ENCODE peak calls at places on chromosomes 16 and 17, in six cellular contexts. One of them, this sample, is unnamed.
A peak's percentile ranks its signal among the peaks of the same experiment; 100 is the strongest.

GRCh38 chr17:82970818-82971610 is 108.4 kb upstream of the METRNL start:
- DNase-seq in NB4: no peak
- DNase-seq in activated CD4-positive, alpha-beta memory T cell treated with anti-CD3 and anti-CD28 coated beads for 36 hours: no peak
- DNase-seq in CD4-positive, alpha-beta T cell: no peak
- DNase-seq in G401: no peak
- DNase-seq in HEK293T: no peak
- DNase-seq in this sample: no peak

GRCh38 chr17:4317648-4318047 is 48.8 kb downstream of the UBE2G1 start:
- DNase-seq in HEK293T: no peak
- DNase-seq in activated CD4-positive, alpha-beta memory T cell treated with anti-CD3 and anti-CD28 coated beads for 36 hours: no peak
- DNase-seq in NB4: no peak
- DNase-seq in CD4-positive, alpha-beta T cell: no peak
- DNase-seq in G401: no peak
- DNase-seq in this sample: no peak

GRCh38 chr16:80027007-80027965 is 426.7 kb upstream of the MAF start:
- DNase-seq in activated CD4-positive, alpha-beta memory T cell treated with anti-CD3 and anti-CD28 coated beads for 36 hours: peak; percentile 85
- DNase-seq in CD4-positive, alpha-beta T cell: peak; percentile 46
- DNase-seq in HEK293T: peak; percentile 40
- DNase-seq in NB4: peak; percentile 86
- DNase-seq in G401: no peak
- DNase-seq in this sample: peak; percentile 80

GRCh38 chr16:85928411-85928820 is 29.5 kb downstream of the IRF8 start:
- DNase-seq in G401: peak; percentile 41
- DNase-seq in activated CD4-positive, alpha-beta memory T cell treated with anti-CD3 and anti-CD28 coated beads for 36 hours: no peak
- DNase-seq in HEK293T: no peak
- DNase-seq in CD4-positive, alpha-beta T cell: no peak
- DNase-seq in NB4: peak; percentile 97
- DNase-seq in this sample: peak; percentile 99

GRCh38 chr17:8785547-8786412 is 13.4 kb downstream of the MFSD6L start:
- DNase-seq in G401: peak; percentile 49
- DNase-seq in HEK293T: peak; percentile 78
- DNase-seq in NB4: peak; percentile 46
- DNase-seq in activated CD4-positive, alpha-beta memory T cell treated with anti-CD3 and anti-CD28 coated beads for 36 hours: peak; percentile 77
- DNase-seq in CD4-positive, alpha-beta T cell: peak; percentile 58
- DNase-seq in this sample: peak; percentile 33

GRCh38 chr17:17708816-17709215 is 27.6 kb downstream of the RAI1 start:
- DNase-seq in G401: no peak
- DNase-seq in CD4-positive, alpha-beta T cell: no peak
- DNase-seq in HEK293T: no peak
- DNase-seq in activated CD4-positive, alpha-beta memory T cell treated with anti-CD3 and anti-CD28 coated beads for 36 hours: no peak
- DNase-seq in NB4: no peak
- DNase-seq in this sample: no peak

GRCh38 chr16:78142784-78143183 is 43.3 kb downstream of the WWOX start:
- DNase-seq in activated CD4-positive, alpha-beta memory T cell treated with anti-CD3 and anti-CD28 coated beads for 36 hours: no peak
- DNase-seq in CD4-positive, alpha-beta T cell: no peak
- DNase-seq in HEK293T: no peak
- DNase-seq in NB4: no peak
- DNase-seq in G401: no peak
- DNase-seq in this sample: no peak

GRCh38 chr16:976389-976931 is 5.1 kb upstream of the SOX8 start:
- DNase-seq in activated CD4-positive, alpha-beta memory T cell treated with anti-CD3 and anti-CD28 coated beads for 36 hours: peak; percentile 62
- DNase-seq in HEK293T: no peak
- DNase-seq in CD4-positive, alpha-beta T cell: peak; percentile 28
- DNase-seq in G401: no peak
- DNase-seq in NB4: no peak
- DNase-seq in this sample: no peak

GRCh38 chr16:13856398-13856797 is 63.6 kb upstream of the ERCC4 start:
- DNase-seq in CD4-positive, alpha-beta T cell: no peak
- DNase-seq in G401: no peak
- DNase-seq in activated CD4-positive, alpha-beta memory T cell treated with anti-CD3 and anti-CD28 coated beads for 36 hours: no peak
- DNase-seq in HEK293T: no peak
- DNase-seq in NB4: no peak
- DNase-seq in this sample: no peak

GRCh38 chr16:23280483-23280967 is 21.6 kb upstream of the SCNN1B start:
- DNase-seq in G401: no peak
- DNase-seq in NB4: no peak
- DNase-seq in activated CD4-positive, alpha-beta memory T cell treated with anti-CD3 and anti-CD28 coated beads for 36 hours: no peak
- DNase-seq in CD4-positive, alpha-beta T cell: no peak
- DNase-seq in HEK293T: no peak
- DNase-seq in this sample: peak; percentile 58

GRCh38 chr17:38879878-38880727 is 10.2 kb downstream of the LASP1 start:
- DNase-seq in CD4-positive, alpha-beta T cell: no peak
- DNase-seq in HEK293T: no peak
- DNase-seq in activated CD4-positive, alpha-beta memory T cell treated with anti-CD3 and anti-CD28 coated beads for 36 hours: no peak
- DNase-seq in NB4: peak; percentile 34
- DNase-seq in G401: peak; percentile 49
- DNase-seq in this sample: peak; percentile 26

GRCh38 chr17:20989991-20990855 is 52.6 kb downstream of the USP22 start:
- DNase-seq in CD4-positive, alpha-beta T cell: no peak
- DNase-seq in HEK293T: no peak
- DNase-seq in G401: no peak
- DNase-seq in activated CD4-positive, alpha-beta memory T cell treated with anti-CD3 and anti-CD28 coated beads for 36 hours: no peak
- DNase-seq in NB4: no peak
- DNase-seq in this sample: no peak

GRCh38 chr16:85528528-85529387 is 84.4 kb upstream of the GSE1 start:
- DNase-seq in NB4: peak; percentile 45
- DNase-seq in activated CD4-positive, alpha-beta memory T cell treated with anti-CD3 and anti-CD28 coated beads for 36 hours: peak; percentile 45
- DNase-seq in G401: no peak
- DNase-seq in HEK293T: peak; percentile 54
- DNase-seq in CD4-positive, alpha-beta T cell: peak; percentile 8
- DNase-seq in this sample: no peak

GRCh38 chr17:2192367-2193028 is 111.1 kb downstream of the SMG6 start:
- DNase-seq in activated CD4-positive, alpha-beta memory T cell treated with anti-CD3 and anti-CD28 coated beads for 36 hours: peak; percentile 79
- DNase-seq in CD4-positive, alpha-beta T cell: peak; percentile 42
- DNase-seq in HEK293T: no peak
- DNase-seq in NB4: peak; percentile 83
- DNase-seq in G401: no peak
- DNase-seq in this sample: peak; percentile 86

GRCh38 chr17:1008008-1008761 is 11.3 kb downstream of the TIMM22 start:
- DNase-seq in CD4-positive, alpha-beta T cell: no peak
- DNase-seq in NB4: no peak
- DNase-seq in G401: no peak
- DNase-seq in activated CD4-positive, alpha-beta memory T cell treated with anti-CD3 and anti-CD28 coated beads for 36 hours: no peak
- DNase-seq in HEK293T: no peak
- DNase-seq in this sample: no peak

GRCh38 chr16:79089735-79090284 is 510.7 kb downstream of the MAF start:
- DNase-seq in activated CD4-positive, alpha-beta memory T cell treated with anti-CD3 and anti-CD28 coated beads for 36 hours: peak; percentile 85
- DNase-seq in HEK293T: no peak
- DNase-seq in CD4-positive, alpha-beta T cell: no peak
- DNase-seq in G401: no peak
- DNase-seq in NB4: peak; percentile 96
- DNase-seq in this sample: peak; percentile 97

GRCh38 chr17:58918072-58918471 is 162.4 kb downstream of the PPM1E start:
- DNase-seq in activated CD4-positive, alpha-beta memory T cell treated with anti-CD3 and anti-CD28 coated beads for 36 hours: no peak
- DNase-seq in CD4-positive, alpha-beta T cell: no peak
- DNase-seq in G401: no peak
- DNase-seq in HEK293T: peak; percentile 32
- DNase-seq in NB4: no peak
- DNase-seq in this sample: no peak

GRCh38 chr16:2964416-2965223 is 545 bp downstream of the KREMEN2 start:
- DNase-seq in activated CD4-positive, alpha-beta memory T cell treated with anti-CD3 and anti-CD28 coated beads for 36 hours: peak; percentile 72
- DNase-seq in G401: peak; percentile 47
- DNase-seq in CD4-positive, alpha-beta T cell: peak; percentile 30
- DNase-seq in NB4: peak; percentile 87
- DNase-seq in HEK293T: peak; percentile 94
- DNase-seq in this sample: peak; percentile 34

GRCh38 chr17:43661699-43662431 is at the start of gene MEOX1:
- DNase-seq in NB4: no peak
- DNase-seq in HEK293T: peak; percentile 65
- DNase-seq in activated CD4-positive, alpha-beta memory T cell treated with anti-CD3 and anti-CD28 coated beads for 36 hours: peak; percentile 66
- DNase-seq in CD4-positive, alpha-beta T cell: no peak
- DNase-seq in G401: peak; percentile 61
- DNase-seq in this sample: no peak

GRCh38 chr17:14396542-14396941 is 95.7 kb downstream of the HS3ST3B1 start:
- DNase-seq in NB4: no peak
- DNase-seq in activated CD4-positive, alpha-beta memory T cell treated with anti-CD3 and anti-CD28 coated beads for 36 hours: no peak
- DNase-seq in CD4-positive, alpha-beta T cell: no peak
- DNase-seq in HEK293T: no peak
- DNase-seq in G401: no peak
- DNase-seq in this sample: no peak

GRCh38 chr16:74743045-74743667 is 31.5 kb downstream of the FA2H start:
- DNase-seq in CD4-positive, alpha-beta T cell: no peak
- DNase-seq in HEK293T: no peak
- DNase-seq in activated CD4-positive, alpha-beta memory T cell treated with anti-CD3 and anti-CD28 coated beads for 36 hours: no peak
- DNase-seq in G401: no peak
- DNase-seq in NB4: no peak
- DNase-seq in this sample: no peak

GRCh38 chr17:68248886-68249872 is 1.3 kb downstream of the AMZ2 start:
- DNase-seq in HEK293T: no peak
- DNase-seq in CD4-positive, alpha-beta T cell: no peak
- DNase-seq in G401: no peak
- DNase-seq in NB4: peak; percentile 65
- DNase-seq in activated CD4-positive, alpha-beta memory T cell treated with anti-CD3 and anti-CD28 coated beads for 36 hours: peak; percentile 43
- DNase-seq in this sample: peak; percentile 87

GRCh38 chr17:32926183-32926582 is 1.8 kb upstream of the TMEM98 start:
- DNase-seq in NB4: no peak
- DNase-seq in HEK293T: no peak
- DNase-seq in CD4-positive, alpha-beta T cell: no peak
- DNase-seq in activated CD4-positive, alpha-beta memory T cell treated with anti-CD3 and anti-CD28 coated beads for 36 hours: no peak
- DNase-seq in G401: no peak
- DNase-seq in this sample: no peak

This sample was measured in MV-4-11.